ENCODE peak calls at places on chromosome 6, in eight cellular contexts. C, K, N, I, V, E, R and Q are unnamed samples.
A peak's percentile ranks its signal among the peaks of the same experiment; 100 is the strongest.

GRCh38 chr6:45420083-45420908 is 42.6 kb upstream of the SUPT3H start:
- DNase-seq in I (peak; percentile 10), N (peak; percentile 44), E (peak; percentile 58), C (no peak), V (peak; percentile 89), R (peak; percentile 69), K (no peak), Q (peak; percentile 77)

GRCh38 chr6:27617700-27618689 is 145.1 kb upstream of the ZNF184 start:
- DNase-seq in I (peak; percentile 65), V (peak; percentile 61), N (peak; percentile 70), C (peak; percentile 60), E (peak; percentile 78), R (peak; percentile 60), K (peak; percentile 71), Q (peak; percentile 64)

GRCh38 chr6:81909981-81910910 is 157.8 kb upstream of the TENT5A start:
- DNase-seq in K (no peak), E (no peak), I (no peak), N (no peak), C (no peak), V (peak; percentile 69), R (no peak), Q (no peak)

GRCh38 chr6:3617192-3617631 is 134.3 kb downstream of the PXDC1 start:
- DNase-seq in N (peak; percentile 14), K (no peak), R (no peak), C (no peak), E (no peak), I (no peak), V (no peak), Q (no peak)

GRCh38 chr6:52551483-52552277 is 25.2 kb downstream of the TRAM2 start:
- DNase-seq in I (peak; percentile 60), E (peak; percentile 58), C (peak; percentile 65), N (peak; percentile 60), K (peak; percentile 70), R (peak; percentile 71), V (peak; percentile 94), Q (peak; percentile 86)

GRCh38 chr6:118097576-118097975 is 190.5 kb downstream of the SLC35F1 start:
- DNase-seq in E (no peak), R (no peak), I (no peak), K (no peak), N (no peak), V (no peak), C (no peak), Q (no peak)

GRCh38 chr6:150928882-150929281 is 63.4 kb downstream of the MTHFD1L start:
- DNase-seq in C (no peak), N (peak; percentile 15), R (peak; percentile 27), V (no peak), K (no peak), I (no peak), E (peak; percentile 63), Q (no peak)

GRCh38 chr6:34161857-34162515 is 16.1 kb upstream of the GRM4 start:
- DNase-seq in N (no peak), V (no peak), C (no peak), I (no peak), K (peak; percentile 32), R (no peak), E (no peak), Q (no peak)

GRCh38 chr6:62942000-62942399 is 269.3 kb upstream of the FKBP1C start:
- DNase-seq in V (no peak), R (no peak), E (no peak), N (no peak), I (no peak), C (no peak), K (no peak), Q (no peak)

GRCh38 chr6:111230351-111231077 is 143.2 kb downstream of the SLC16A10 start:
- DNase-seq in E (no peak), R (no peak), K (no peak), I (no peak), V (peak; percentile 86), C (peak; percentile 75), N (no peak), Q (peak; percentile 87)

GRCh38 chr6:71822626-71823025 is 63.7 kb upstream of the RIMS1 start:
- DNase-seq in E (no peak), V (no peak), N (peak; percentile 5), R (no peak), K (no peak), C (no peak), I (no peak), Q (peak; percentile 35)

GRCh38 chr6:73394577-73395354 is at the start of gene DDX43:
- DNase-seq in N (no peak), K (peak; percentile 51), E (peak; percentile 77), R (no peak), I (no peak), V (peak; percentile 69), C (peak; percentile 73), Q (peak; percentile 58)

GRCh38 chr6:109073344-109074235 is 21.1 kb downstream of the SESN1 start:
- DNase-seq in I (peak; percentile 77), C (peak; percentile 68), K (no peak), N (peak; percentile 77), E (peak; percentile 86), R (peak; percentile 83), V (peak; percentile 53), Q (peak; percentile 77)

GRCh38 chr6:37083243-37084138 is 78.0 kb downstream of the FGD2 start:
- DNase-seq in C (no peak), N (peak; percentile 52), I (peak; percentile 81), E (no peak), R (no peak), K (no peak), V (peak; percentile 59), Q (peak; percentile 48)
- TF ChIP-seq EZH2 in C (no peak), N (no peak), I (no peak), E (no peak), R (no peak), K (no peak), V (no peak), Q (no peak)

GRCh38 chr6:125753937-125754259 is 4.5 kb downstream of the HEY2 start:
- DNase-seq in V (no peak), K (no peak), C (no peak), N (no peak), I (no peak), E (no peak), R (no peak), Q (no peak)

GRCh38 chr6:125753218-125753936 is 3.9 kb downstream of the HEY2 start:
- DNase-seq in V (peak; percentile 32), E (peak; percentile 34), K (no peak), C (no peak), N (peak; percentile 55), R (peak; percentile 8), I (no peak), Q (peak; percentile 43)

GRCh38 chr6:125750692-125751333 is 1.4 kb downstream of the HEY2 start:
- DNase-seq in N (no peak), I (no peak), K (no peak), R (no peak), V (no peak), E (no peak), C (no peak), Q (no peak)

GRCh38 chr6:125751334-125751916 is 2.0 kb downstream of the HEY2 start:
- DNase-seq in N (no peak), C (no peak), R (no peak), E (peak; percentile 46), V (no peak), I (no peak), K (no peak), Q (no peak)

DNA sequence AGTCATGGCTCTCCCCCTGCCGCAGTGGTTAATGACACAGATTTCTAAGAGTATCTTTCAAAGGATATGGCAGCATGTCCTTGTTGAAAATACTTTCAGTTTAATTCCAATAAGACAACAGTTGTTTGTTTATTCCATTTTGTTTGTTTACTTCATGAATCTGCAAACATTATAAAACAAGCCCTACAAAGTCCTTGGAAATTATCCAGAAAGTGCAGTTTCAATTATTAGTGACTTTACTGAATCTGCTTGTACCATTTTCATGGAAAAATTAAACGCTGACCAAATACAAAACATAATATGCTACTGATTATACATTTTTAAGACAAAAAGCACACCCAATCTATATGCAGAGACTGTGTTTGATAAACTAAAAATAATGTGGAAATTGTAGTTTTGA is 3.3 kb downstream of the HEY2 start:
- DNase-seq in C (no peak), I (no peak), V (no peak), K (no peak), R (no peak), E (no peak), N (no peak), Q (no peak)
- H3K27ac ChIP-seq in C (no peak overlapping the region), I (no peak overlapping the region), V (no peak overlapping the region), K (no peak overlapping the region), R (no peak overlapping the region), E (no peak overlapping the region), N (no peak overlapping the region), Q (no peak overlapping the region)

GRCh38 chr6:22613695-22614094 is 44.3 kb downstream of the HDGFL1 start:
- DNase-seq in E (no peak), I (peak; percentile 16), K (no peak), V (peak; percentile 95), C (no peak), N (no peak), R (no peak), Q (peak; percentile 64)

GRCh38 chr6:22614541-22614940 is 45.2 kb downstream of the HDGFL1 start:
- DNase-seq in N (no peak), E (no peak), C (no peak), K (no peak), I (no peak), V (no peak), R (no peak), Q (no peak)

GRCh38 chr6:22610127-22610526 is 40.8 kb downstream of the HDGFL1 start:
- DNase-seq in I (no peak), N (no peak), K (no peak), C (no peak), V (no peak), E (no peak), R (no peak), Q (no peak)

DNA sequence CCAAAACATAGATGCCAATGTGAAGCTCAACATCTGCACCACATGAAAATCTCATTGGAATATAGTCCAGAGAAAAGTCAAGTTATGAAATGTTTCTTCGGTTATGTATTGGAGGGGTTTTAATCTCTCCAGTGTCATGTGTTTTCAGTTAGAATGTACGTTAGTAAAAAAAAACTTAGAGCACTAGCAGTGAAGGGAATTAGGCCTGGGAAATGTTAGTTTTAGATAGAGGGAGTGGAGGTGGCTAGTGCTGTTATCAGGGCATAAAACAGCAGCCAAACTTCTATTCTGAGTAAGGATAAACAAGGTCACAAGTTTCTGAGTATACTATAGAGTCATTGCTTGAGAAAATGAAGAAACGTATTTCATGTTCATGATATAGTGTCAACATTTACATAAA is 42.9 kb downstream of the HDGFL1 start:
- DNase-seq in N (no peak), C (no peak), R (no peak), V (no peak), K (no peak), I (no peak), E (no peak), Q (no peak)
- H3K36me3 ChIP-seq in N (no peaks in the 10 kb centered on the region), C (no peaks in the 10 kb centered on the region), R (no peaks in the 10 kb centered on the region), V (no peaks in the 10 kb centered on the region), K (no peaks in the 10 kb centered on the region), I (no peaks in the 10 kb centered on the region), E (no peaks in the 10 kb centered on the region), Q (no peaks in the 10 kb centered on the region)

DNA sequence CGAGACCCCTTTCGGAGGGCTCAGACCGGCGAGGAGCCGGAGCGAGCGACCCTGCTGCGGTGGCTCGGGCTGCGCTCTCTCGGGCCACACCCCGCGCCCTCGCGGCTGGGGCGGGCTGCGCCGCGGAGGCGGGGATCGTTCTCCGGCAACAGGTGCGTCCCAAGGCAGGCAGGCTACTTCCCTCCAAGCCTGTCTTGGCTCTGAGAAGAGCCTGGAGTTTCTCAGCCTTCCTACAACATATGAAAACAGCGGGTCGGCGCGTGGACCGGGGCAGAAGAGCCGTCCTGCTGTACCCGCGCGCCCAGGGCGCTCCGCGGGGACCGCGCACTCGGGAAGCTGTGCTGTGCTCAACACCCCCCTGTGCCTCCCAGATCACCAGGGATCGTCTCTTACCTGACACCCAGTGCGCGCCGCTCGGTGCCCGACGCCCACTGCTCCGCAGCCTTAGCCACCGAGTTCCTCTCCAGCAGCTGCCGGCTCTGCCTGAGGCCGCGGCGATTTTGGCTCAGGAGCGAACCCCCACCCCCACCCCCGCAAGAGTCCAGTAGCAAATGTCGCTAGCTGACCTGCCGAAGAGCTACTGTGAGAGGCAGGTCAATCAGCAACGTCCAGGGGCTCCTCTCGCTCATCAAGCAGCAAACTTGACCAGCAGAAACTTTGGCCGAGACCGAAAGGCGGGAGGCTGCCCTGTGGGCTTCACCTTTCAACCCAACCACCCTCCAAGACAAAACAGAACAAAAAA is 3.7 kb upstream of the OLIG3 start:
- DNase-seq in N (no peak), I (no peak), E (peak; percentile 73), C (no peak), R (peak; percentile 58), V (no peak), K (peak; percentile 77), Q (no peak)
- TF ChIP-seq EZH2 in N (peak; percentile 97), I (peak; percentile 97), E (peak; percentile 90), C (no peak), R (peak; percentile 96), V (peak; percentile 49), K (peak; percentile 91), Q (no peak)